ENCODE peak calls at places on chromosomes 2 and 18, in four cellular contexts. I is hepatocyte, K is keratinocyte, T is endothelial cell of umbilical vein. A is an unnamed sample. For H3K36me3, the result is how much of the 10 kb centered on the place peaks cover.

GRCh38 chr2:84741182-84741822 is 139.6 kb downstream of the TRABD2A start:
- DNase-seq in I (peak), T (peak), K (no peak), A (peak)

GRCh38 chr2:56008661-56009411 is 85.3 kb upstream of the EFEMP1 start:
- DNase-seq in K (no peak), T (peak), I (peak), A (no peak)

GRCh38 chr2:68463287-68463877 is 3.7 kb downstream of the FBXO48 start:
- DNase-seq in K (no peak), T (peak), I (peak), A (no peak)

GRCh38 chr2:235505210-235505741 is 11.4 kb downstream of the AGAP1 start:
- DNase-seq in I (peak), T (peak), K (no peak), A (no peak)

GRCh38 chr2:174666312-174666711 is 68.7 kb upstream of the WIPF1 start:
- DNase-seq in T (no peak), K (no peak), I (no peak), A (no peak)

GRCh38 chr2:636649-637405 is 40.4 kb downstream of the TMEM18 start:
- DNase-seq in T (peak), K (no peak), I (peak), A (peak)

GRCh38 chr2:127735537-127736399 is 34.5 kb downstream of the SFT2D3 start:
- DNase-seq in T (no peak), K (no peak), I (no peak), A (no peak)

GRCh38 chr2:109174626-109175349 is 45.8 kb downstream of the SH3RF3 start:
- DNase-seq in T (peak), I (no peak), K (no peak), A (no peak)

GRCh38 chr2:218260742-218261423 is at the start of gene GPBAR1:
- DNase-seq in K (no peak), T (no peak), I (peak), A (no peak)

GRCh38 chr2:237688081-237688480 is 60.7 kb downstream of the LRRFIP1 start:
- DNase-seq in I (no peak), T (no peak), K (no peak), A (no peak)

GRCh38 chr18:22813648-22814328 is 119.3 kb upstream of the RBBP8 start:
- DNase-seq in K (no peak), T (peak), I (peak), A (no peak)

GRCh38 chr2:116809074-116809473 is 1005.4 kb upstream of the DDX18 start:
- DNase-seq in T (no peak), I (peak), K (no peak), A (no peak)

GRCh38 chr2:147792966-147793617 is 51.7 kb upstream of the ACVR2A start:
- DNase-seq in I (no peak), T (no peak), K (no peak), A (no peak)

GRCh38 chr2:44342854-44343253 is 18.4 kb downstream of the PREPL start:
- DNase-seq in K (no peak), T (peak), I (peak), A (no peak)

GRCh38 chr2:85988210-85988913 is 99.6 kb upstream of the ST3GAL5 start:
- DNase-seq in K (no peak), I (no peak), T (no peak), A (no peak)

GRCh38 chr2:23502096-23502495 is 117.1 kb downstream of the KLHL29 start:
- DNase-seq in T (no peak), K (no peak), I (peak), A (no peak)

GRCh38 chr18:70454705-70455322 is 166.0 kb downstream of the SOCS6 start:
- DNase-seq in I (peak), T (peak), K (peak), A (no peak)

GRCh38 chr18:419542-420175 is 80.8 kb downstream of the COLEC12 start:
- DNase-seq in I (no peak), K (no peak), T (no peak), A (no peak)

GRCh38 chr2:174681983-174682577 is 82.2 kb downstream of the CHRNA1 start:
- DNase-seq in K (no peak), T (peak), I (peak), A (peak)

GRCh38 chr2:27664622-27665363 is 1.1 kb downstream of the SLC4A1AP start:
- DNase-seq in K (no peak), T (no peak), I (no peak), A (no peak)

GRCh38 chr2:27663463-27664244 is at the start of the genes SLC4A1AP and SUPT7L:
- DNase-seq in I (peak), T (peak), K (no peak), A (peak)

GRCh38 chr2:27671235-27671634 is 7.5 kb downstream of the SLC4A1AP start:
- DNase-seq in T (no peak), I (no peak), K (no peak), A (no peak)

GRCh38 chr2:27664245-27664574 is 521 bp downstream of the SLC4A1AP start:
- DNase-seq in T (no peak), I (peak), K (no peak), A (no peak)

DNA sequence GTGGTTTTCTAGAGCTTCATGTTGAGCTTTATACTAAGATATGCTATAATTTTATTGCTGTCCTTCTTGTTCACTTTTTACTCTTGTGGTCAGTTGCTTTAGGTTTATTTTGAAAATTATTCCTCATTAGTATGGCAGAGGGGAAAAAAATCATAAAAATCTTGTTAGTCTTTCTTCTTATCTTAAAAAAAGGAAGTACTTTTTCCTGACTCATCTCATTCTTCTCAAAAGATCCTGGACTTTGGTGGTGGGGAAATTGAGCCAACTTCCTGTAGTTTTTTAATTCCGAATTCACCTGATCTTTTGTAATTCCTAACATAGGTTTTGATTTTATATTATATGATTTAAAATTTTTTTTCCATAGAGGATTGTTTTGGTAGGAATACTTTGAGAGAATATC is 3.8 kb downstream of the SLC4A1AP start:
- DNase-seq in K (no peak), I (no peak), T (peak), A (no peak)
- H3K36me3 ChIP-seq in K (under half), I (under half), T (under half), A (under half)

GRCh38 chr2:215805493-215805892 is 207.9 kb downstream of the MREG start:
- DNase-seq in I (no peak), T (no peak), K (no peak), A (no peak)

GRCh38 chr2:215808194-215808593 is 205.2 kb downstream of the MREG start:
- DNase-seq in I (no peak), T (no peak), K (no peak), A (no peak)

GRCh38 chr2:215811003-215811402 is 202.3 kb downstream of the MREG start:
- DNase-seq in I (no peak), T (no peak), K (no peak), A (no peak)

GRCh38 chr2:215811409-215812355 is 201.7 kb downstream of the MREG start:
- DNase-seq in I (no peak), K (no peak), T (no peak), A (no peak)

DNA sequence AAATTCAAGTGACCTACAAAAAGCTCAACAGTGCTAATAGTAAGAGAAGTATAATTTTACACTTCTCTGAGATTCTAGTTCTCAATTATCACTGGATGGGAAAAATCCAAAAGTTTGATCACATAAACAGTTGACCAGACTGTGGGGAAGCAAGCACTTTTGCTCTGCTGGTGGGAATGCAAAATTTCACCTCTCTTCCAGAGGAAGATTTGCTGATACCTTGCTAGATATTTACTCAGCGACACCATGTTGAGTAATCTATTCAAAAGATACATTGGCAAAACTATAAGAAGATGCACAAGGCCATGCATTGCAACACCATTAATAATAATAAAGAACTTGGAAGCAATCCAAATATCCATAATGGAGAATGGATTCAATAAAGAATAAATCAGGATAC is 204.4 kb downstream of the MREG start:
- DNase-seq in I (no peak), T (no peak), K (peak), A (no peak)
- H3K27ac ChIP-seq in I (peak), T (no peak), K (no peak), A (no peak)

DNA sequence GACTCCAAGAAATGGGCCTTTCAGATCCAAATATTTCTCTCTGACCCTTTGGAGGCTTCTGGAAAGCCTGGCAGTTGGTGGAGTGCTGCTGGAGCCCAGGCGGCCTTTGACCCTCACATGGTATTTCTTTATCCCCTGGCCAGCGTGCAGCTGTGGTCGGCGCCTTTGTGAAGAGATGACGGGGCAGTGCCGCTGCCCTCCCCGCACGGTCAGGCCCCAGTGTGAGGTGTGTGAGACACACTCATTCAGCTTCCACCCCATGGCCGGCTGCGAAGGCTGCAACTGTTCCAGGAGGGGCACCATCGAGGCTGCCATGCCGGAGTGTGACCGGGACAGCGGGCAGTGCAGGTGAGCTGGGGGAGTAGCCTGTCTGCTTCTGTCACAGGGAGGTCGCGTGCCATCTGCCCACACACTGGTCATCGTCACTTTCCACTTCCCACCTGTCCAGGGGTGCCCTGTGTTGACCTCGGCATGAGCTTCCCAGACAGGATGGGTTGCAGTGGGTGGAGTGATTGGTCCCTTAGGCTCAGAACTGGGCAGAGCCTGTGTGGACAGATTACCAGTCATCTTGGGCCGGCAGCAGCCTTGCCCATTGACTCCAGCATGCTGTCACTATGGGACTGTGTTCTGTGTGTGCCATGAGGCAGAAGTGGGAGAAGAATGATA is 158.2 kb downstream of the LAMA3 start:
- DNase-seq in I (no peak), T (no peak), K (no peak), A (no peak)
- H3K36me3 ChIP-seq in I (under half), T (under half), K (under half), A (under half)

GRCh38 chr2:63194175-63194574 is 143.5 kb downstream of the OTX1 start:
- DNase-seq in I (no peak), K (no peak), T (no peak), A (no peak)
- H3K27ac ChIP-seq in I (no peak), K (no peak), T (no peak), A (no peak)

DNA sequence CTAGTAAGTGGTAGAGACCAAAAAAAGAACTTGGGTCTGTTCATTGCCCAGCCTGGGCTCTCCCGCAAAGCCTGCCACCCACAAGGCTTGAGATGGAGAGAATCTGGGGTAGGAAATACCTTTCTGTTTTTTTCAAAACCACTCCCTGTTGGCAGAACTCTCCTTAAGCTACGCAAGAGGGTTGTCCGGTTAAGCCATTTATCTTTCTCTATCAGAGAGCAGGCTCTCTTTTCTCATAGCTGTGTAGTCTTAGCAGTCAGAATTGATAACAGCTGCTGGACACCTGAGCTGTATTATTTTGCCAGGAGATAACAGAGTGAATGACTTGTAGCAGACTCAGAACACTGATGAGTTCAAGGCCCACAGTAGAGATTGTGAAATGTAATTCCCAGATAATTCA is 1088.1 kb downstream of the TSN start:
- DNase-seq in I (peak), K (no peak), T (no peak), A (no peak)
- H3K36me3 ChIP-seq in I (under half), K (under half), T (under half), A (under half)

A was measured in CD8-positive, alpha-beta memory T cell.